ENCODE peak calls at places on chromosomes 2 and 18, in ten cellular contexts. A is BJ; M is fibroblast of the aortic adventitia; C is brain microvascular endothelial cell; V is AG09309; F is GM06990; D is fibroblast of mammary gland; E is CD4-positive, alpha-beta memory T cell; I is GM12864; L is choroid plexus epithelial cell. N is an unnamed sample.

GRCh38 chr18:25019086-25019860 is 332.7 kb downstream of the ZNF521 start:
- DNase-seq in A (no peak), M (no peak), C (no peak), V (no peak), F (no peak), D (no peak), E (no peak), I (no peak), L (no peak), N (no peak)

GRCh38 chr2:160224060-160224459 is 24.0 kb upstream of the ITGB6 start:
- DNase-seq in A (peak; percentile 89), M (peak; percentile 86), C (peak; percentile 96), V (peak; percentile 89), F (peak; percentile 55), D (peak; percentile 98), E (no peak), I (peak; percentile 43), L (peak; percentile 96), N (peak; percentile 71)

GRCh38 chr2:109370399-109370990 is 241.5 kb downstream of the SH3RF3 start:
- DNase-seq in A (no peak), M (no peak), C (no peak), V (no peak), F (no peak), D (no peak), E (no peak), I (no peak), L (no peak), N (no peak)

GRCh38 chr2:10303634-10304378 is 1.1 kb downstream of the HPCAL1 start:
- DNase-seq in A (no peak), M (peak; percentile 46), C (no peak), V (no peak), F (peak; percentile 41), D (peak; percentile 54), E (peak; percentile 50), I (no peak), L (peak; percentile 49), N (no peak)

GRCh38 chr2:194445226-194445625 is 1211.8 kb upstream of the SLC39A10 start:
- DNase-seq in A (no peak), M (no peak), C (no peak), V (no peak), F (no peak), D (no peak), E (no peak), I (no peak), L (no peak), N (no peak)

GRCh38 chr2:158457826-158458616 is 1.3 kb downstream of the PKP4 start:
- DNase-seq in A (no peak), M (peak; percentile 47), C (peak; percentile 41), V (no peak), F (peak; percentile 85), D (peak; percentile 20), E (peak; percentile 60), I (no peak), L (peak; percentile 62), N (no peak)

GRCh38 chr18:70290482-70291294 is 1.8 kb downstream of the SOCS6 start:
- DNase-seq in A (no peak), M (no peak), C (no peak), V (no peak), F (no peak), D (no peak), E (no peak), I (no peak), L (no peak), N (no peak)

GRCh38 chr2:127584047-127584446 is 48.6 kb downstream of the MYO7B start:
- DNase-seq in A (no peak), M (no peak), C (no peak), V (no peak), F (no peak), D (no peak), E (no peak), I (no peak), L (no peak), N (no peak)

GRCh38 chr18:79251021-79251420 is 144.7 kb upstream of the NFATC1 start:
- DNase-seq in A (no peak), M (no peak), C (no peak), V (no peak), F (no peak), D (no peak), E (no peak), I (no peak), L (no peak), N (no peak)

GRCh38 chr2:2232167-2232566 is 98.9 kb downstream of the MYT1L start:
- DNase-seq in A (no peak), M (no peak), C (no peak), V (no peak), F (no peak), D (no peak), E (no peak), I (no peak), L (no peak), N (no peak)

GRCh38 chr2:36362291-36362690 is 6.7 kb downstream of the CRIM1 start:
- DNase-seq in A (no peak), M (peak; percentile 86), C (peak; percentile 62), V (no peak), F (no peak), D (peak; percentile 69), E (no peak), I (no peak), L (peak; percentile 78), N (no peak)
- H3K4me3 ChIP-seq in A (no peak overlapping the region), M (peak overlapping the region; percentile 32), C (no peak overlapping the region), V (peak overlapping the region; percentile 10), F (no peak overlapping the region), D (no peak overlapping the region), E (no peak overlapping the region), I (no peak overlapping the region), L (no peak overlapping the region), N (peak overlapping the region; percentile 29)

GRCh38 chr2:112979731-112980130 is 1.9 kb downstream of the IL36G start:
- DNase-seq in A (no peak), M (no peak), C (no peak), V (no peak), F (no peak), D (no peak), E (no peak), I (no peak), L (no peak), N (no peak)

GRCh38 chr2:112973156-112973555 is 4.7 kb upstream of the IL36G start:
- DNase-seq in A (no peak), M (no peak), C (no peak), V (no peak), F (no peak), D (no peak), E (no peak), I (no peak), L (no peak), N (no peak)

GRCh38 chr2:112980537-112980936 is 2.7 kb downstream of the IL36G start:
- DNase-seq in A (no peak), M (no peak), C (no peak), V (no peak), F (no peak), D (no peak), E (no peak), I (no peak), L (no peak), N (no peak)

GRCh38 chr2:112972423-112973086 is 5.3 kb upstream of the IL36G start:
- DNase-seq in A (no peak), M (no peak), C (no peak), V (no peak), F (no peak), D (no peak), E (no peak), I (no peak), L (no peak), N (no peak)

DNA sequence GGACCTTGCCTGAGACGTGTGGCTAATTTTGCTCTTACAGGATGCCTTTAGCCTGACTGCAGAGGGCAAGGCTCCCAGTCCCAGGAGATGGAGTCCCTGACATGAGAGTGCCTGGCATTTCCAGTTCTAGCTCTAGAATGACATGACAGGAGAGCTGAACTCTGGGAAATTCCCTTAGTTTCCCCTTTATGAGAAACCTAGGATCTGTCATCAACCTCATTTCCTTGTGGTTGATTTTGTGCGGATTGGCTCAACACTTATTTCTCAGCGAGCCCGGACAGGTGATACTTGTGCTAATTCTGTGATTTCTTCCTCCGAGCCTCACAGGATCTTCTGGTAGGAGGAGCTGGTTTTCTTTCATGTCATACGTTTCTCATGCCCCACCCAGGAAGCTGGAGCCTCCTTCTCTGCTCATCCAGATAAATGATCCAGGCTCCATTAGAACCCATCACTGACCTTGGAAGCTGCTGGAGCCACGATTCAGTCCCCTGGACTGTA is at the start of gene IL36G:
- DNase-seq in A (no peak), M (no peak), C (no peak), V (no peak), F (no peak), D (no peak), E (no peak), I (no peak), L (no peak), N (no peak)
- H3K4me3 ChIP-seq in A (no peak within 1 kb of the TSS), M (no peak within 1 kb of the TSS), C (no peak within 1 kb of the TSS), V (no peak within 1 kb of the TSS), F (no peak within 1 kb of the TSS), D (no peak within 1 kb of the TSS), E (no peak within 1 kb of the TSS), I (no peak within 1 kb of the TSS), L (no peak within 1 kb of the TSS), N (no peak within 1 kb of the TSS)

DNA sequence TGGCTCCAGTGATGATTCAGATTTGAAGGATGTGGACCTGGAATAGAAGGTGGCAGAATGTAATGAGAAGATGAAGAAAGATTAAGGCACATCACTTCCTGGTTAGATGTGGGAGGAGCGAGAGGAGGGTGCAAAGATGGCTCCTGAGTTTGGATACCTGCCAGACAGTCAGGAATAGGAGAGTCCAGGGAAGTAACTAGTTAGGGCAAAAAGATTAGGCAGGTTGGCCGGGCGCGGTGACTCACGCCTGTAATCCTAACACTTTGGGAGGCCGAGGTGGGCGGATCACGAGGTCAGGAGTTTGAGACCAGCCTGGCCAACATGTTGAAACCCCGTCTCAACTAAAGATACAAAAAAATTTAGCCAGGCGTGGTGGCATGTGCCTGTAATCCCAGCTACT is 5.6 kb downstream of the C2orf74 start:
- DNase-seq in A (no peak), M (no peak), C (no peak), V (no peak), F (no peak), D (no peak), E (no peak), I (no peak), L (no peak), N (no peak)
- H3K4me3 ChIP-seq in A (no peak overlapping the region), M (no peak overlapping the region), C (no peak overlapping the region), V (no peak overlapping the region), F (no peak overlapping the region), D (no peak overlapping the region), E (no peak overlapping the region), I (no peak overlapping the region), L (no peak overlapping the region), N (no peak overlapping the region)

DNA sequence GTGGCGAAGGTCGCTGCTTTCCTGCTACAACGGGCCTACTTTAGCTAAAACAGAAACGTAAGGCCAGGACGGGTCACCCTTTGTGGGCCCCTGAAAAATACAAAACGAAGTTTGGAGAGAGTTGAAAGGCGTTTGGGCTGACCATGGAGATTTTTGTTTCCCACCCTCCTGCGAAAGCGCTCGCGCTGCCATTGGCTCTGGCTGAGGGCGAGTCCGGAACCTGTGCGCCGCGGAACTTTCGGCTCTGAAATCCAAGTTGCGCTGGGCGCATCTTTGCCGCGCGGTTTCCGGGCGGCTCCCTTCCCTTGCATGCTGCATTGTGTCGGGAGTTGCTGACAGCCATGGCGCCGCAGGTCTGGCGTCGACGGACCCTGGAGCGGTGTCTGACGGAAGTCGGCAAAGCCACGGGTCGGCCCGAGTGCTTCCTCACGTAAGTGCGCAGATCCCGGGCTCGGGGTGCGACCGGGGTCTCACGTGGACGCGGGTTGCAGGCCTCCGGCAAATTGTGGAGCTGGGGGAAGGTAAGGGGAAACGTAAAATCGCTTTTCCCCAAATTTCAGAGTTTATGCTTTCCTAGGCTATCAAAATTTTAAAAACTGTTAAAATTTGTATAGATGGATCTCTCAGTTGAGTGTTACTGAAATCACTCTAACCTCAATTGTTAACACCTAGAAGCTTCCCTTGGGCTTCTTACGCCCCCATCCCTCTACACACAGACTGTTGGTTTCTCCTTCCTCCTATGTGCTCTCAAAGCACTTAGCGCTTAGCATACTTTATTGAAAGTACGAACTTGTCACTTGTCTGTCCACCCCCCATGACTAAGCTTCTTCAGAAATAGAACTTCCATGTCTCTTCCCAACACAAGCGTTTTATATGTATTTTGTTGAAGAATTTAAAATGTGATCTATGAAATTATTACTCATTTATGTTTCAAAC is at the start of gene MPHOSPH10:
- DNase-seq in A (peak; percentile 31), M (peak; percentile 91), C (peak; percentile 92), V (peak; percentile 55), F (peak; percentile 92), D (peak; percentile 87), E (peak; percentile 88), I (peak; percentile 83), L (peak; percentile 94), N (peak; percentile 77)
- H3K4me3 ChIP-seq in A (peak within 1 kb of the TSS; percentile 79), M (peak within 1 kb of the TSS; percentile 96), C (peak within 1 kb of the TSS; percentile 98), V (peak within 1 kb of the TSS; percentile 70), F (peak within 1 kb of the TSS; percentile 88), D (peak within 1 kb of the TSS; percentile 98), E (peak within 1 kb of the TSS; percentile 91), I (peak within 1 kb of the TSS; percentile 76), L (peak within 1 kb of the TSS; percentile 99), N (peak within 1 kb of the TSS; percentile 98)

N was measured in AG04450.